ENCODE peak calls at places on chromosome 21, in seven cellular contexts. Z is neuronal stem cell, F is trophoblast cell, V is mesenchymal stem cell, O is IMR-90, L is H1, S is mesendoderm. M is an unnamed sample.

GRCh38 chr21:15801352-15801863 is 71.6 kb downstream of the USP25 start:
- DNase-seq in Z (no peak), F (no peak), V (no peak), O (no peak), L (no peak), S (no peak), M (no peak)

GRCh38 chr21:36698160-36699025 is 522 bp upstream of the SIM2 start:
- DNase-seq in Z (peak), F (no peak), V (no peak), O (peak), L (no peak), S (peak), M (peak)

GRCh38 chr21:42609806-42610205 is 43.6 kb upstream of the PDE9A start:
- DNase-seq in Z (no peak), F (no peak), V (no peak), O (no peak), L (no peak), S (no peak), M (no peak)

GRCh38 chr21:32818411-32818810 is 46.9 kb upstream of the PAXBP1 start:
- DNase-seq in Z (no peak), F (no peak), V (no peak), O (no peak), L (no peak), S (no peak), M (no peak)

GRCh38 chr21:42187976-42188653 is 30.8 kb upstream of the ABCG1 start:
- DNase-seq in Z (no peak), F (no peak), V (no peak), O (no peak), L (no peak), S (no peak), M (no peak)

GRCh38 chr21:43690346-43690745 is 28.6 kb upstream of the PDXK start:
- DNase-seq in Z (no peak), F (no peak), V (no peak), O (no peak), L (no peak), S (no peak), M (no peak)

GRCh38 chr21:37145635-37146111 is 72.6 kb downstream of the TTC3 start:
- DNase-seq in Z (no peak), F (no peak), V (no peak), O (peak), L (no peak), S (peak), M (no peak)

GRCh38 chr21:41761211-41762181 is 5.4 kb downstream of the RIPK4 start:
- DNase-seq in Z (no peak), F (peak), V (no peak), O (no peak), L (no peak), S (no peak), M (no peak)

GRCh38 chr21:41779659-41780058 is 12.8 kb upstream of the RIPK4 start:
- DNase-seq in Z (no peak), F (no peak), V (no peak), O (no peak), L (no peak), S (no peak), M (no peak)

GRCh38 chr21:45638707-45639106 is 4.8 kb upstream of the PCBP3 start:
- DNase-seq in Z (no peak), F (no peak), V (no peak), O (no peak), L (no peak), S (no peak), M (no peak)

GRCh38 chr21:45639206-45640000 is 4.1 kb upstream of the PCBP3 start:
- DNase-seq in Z (no peak), F (no peak), V (peak), O (no peak), L (no peak), S (no peak), M (no peak)

GRCh38 chr21:45636459-45636858 is 7.1 kb upstream of the PCBP3 start:
- DNase-seq in Z (no peak), F (no peak), V (no peak), O (no peak), L (no peak), S (no peak), M (no peak)

GRCh38 chr21:45636921-45637646 is 6.4 kb upstream of the PCBP3 start:
- DNase-seq in Z (no peak), F (no peak), V (no peak), O (no peak), L (no peak), S (no peak), M (no peak)

GRCh38 chr21:45637883-45638282 is 5.6 kb upstream of the PCBP3 start:
- DNase-seq in Z (no peak), F (no peak), V (no peak), O (no peak), L (no peak), S (no peak), M (no peak)
- H4K8ac ChIP-seq in Z (no peak), F (no peak), V (no peak), O (no peak), L (no peak), S (no peak), M (no peak)

DNA sequence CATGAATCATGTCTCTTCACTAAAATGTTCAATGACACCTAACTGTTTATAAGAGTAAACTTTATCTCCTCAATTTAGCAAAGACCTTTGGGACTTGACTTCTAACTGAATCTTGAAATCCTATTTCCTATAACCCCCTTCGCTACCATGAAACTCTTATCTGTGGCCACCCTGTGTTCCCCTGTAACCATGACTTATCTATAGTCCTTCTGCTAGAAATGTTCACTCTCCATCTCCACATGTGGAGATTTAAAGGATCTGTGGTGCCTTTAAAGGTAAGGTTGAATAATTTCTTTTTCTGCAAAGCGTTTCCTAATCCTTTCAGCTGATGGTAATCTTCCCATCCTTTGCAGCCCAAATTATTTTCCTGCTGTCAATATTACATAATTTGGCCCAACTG is 436.3 kb upstream of the RUNX1 start:
- DNase-seq in Z (no peak), F (no peak), V (no peak), O (no peak), L (no peak), S (no peak), M (no peak)
- H4K8ac ChIP-seq in Z (no peak), F (no peak), V (no peak), O (no peak), L (no peak), S (no peak), M (no peak)

GRCh38 chr21:25811186-25811585 is 76.4 kb downstream of the GABPA start:
- DNase-seq in Z (no peak), F (no peak), V (no peak), O (no peak), L (no peak), S (no peak), M (no peak)

GRCh38 chr21:25801217-25802015 is 66.6 kb downstream of the GABPA start:
- DNase-seq in Z (peak), F (peak), V (peak), O (peak), L (peak), S (peak), M (peak)

GRCh38 chr21:25809013-25809412 is 74.2 kb downstream of the GABPA start:
- DNase-seq in Z (no peak), F (no peak), V (no peak), O (peak), L (no peak), S (no peak), M (no peak)

DNA sequence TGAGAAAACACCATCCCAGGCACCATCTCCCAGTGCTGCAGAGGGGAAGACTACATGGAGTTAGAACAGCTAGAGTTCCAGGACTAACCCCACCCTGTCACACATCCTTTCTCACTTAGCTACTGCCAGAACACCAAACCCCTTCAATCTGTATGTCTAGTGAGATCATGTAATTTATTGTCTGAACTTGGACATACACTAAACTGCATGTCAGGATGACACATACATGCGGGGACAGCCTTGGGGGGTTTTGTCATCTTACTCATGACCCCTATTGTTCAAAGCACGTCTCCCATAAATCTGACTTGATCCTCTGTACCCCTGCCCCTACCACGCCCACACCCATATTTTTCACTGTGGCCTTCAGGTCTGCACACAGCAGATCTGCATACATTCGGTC is 71.3 kb downstream of the GABPA start:
- DNase-seq in Z (no peak), F (no peak), V (no peak), O (no peak), L (no peak), S (no peak), M (no peak)
- H4K8ac ChIP-seq in Z (no peak), F (no peak), V (no peak), O (no peak), L (no peak), S (no peak), M (no peak)

DNA sequence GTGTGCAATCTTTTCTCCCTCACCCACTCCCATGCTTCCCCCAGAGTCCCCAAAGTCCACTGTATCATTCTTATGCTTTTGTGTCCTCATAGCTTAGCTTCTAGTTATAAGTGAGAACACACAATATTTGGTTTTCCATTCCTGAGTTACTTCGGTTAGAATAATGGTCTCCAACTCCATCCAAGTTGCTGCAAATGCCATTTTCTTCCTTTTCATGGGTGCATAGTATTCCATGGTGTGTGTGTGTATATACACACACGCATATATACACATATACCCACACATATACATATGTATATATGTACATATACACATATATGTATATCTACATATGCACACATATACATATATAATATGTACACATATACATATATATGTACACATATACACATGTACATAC is 69.3 kb downstream of the ERG start:
- DNase-seq in Z (no peak), F (no peak), V (no peak), O (no peak), L (no peak), S (no peak), M (no peak)
- H4K8ac ChIP-seq in Z (no peak), F (no peak), V (no peak), O (no peak), L (no peak), S (no peak), M (no peak)

GRCh38 chr21:24850121-24850520 is 757.2 kb downstream of the MRPL39 start:
- DNase-seq in Z (no peak), F (no peak), V (no peak), O (no peak), L (no peak), S (no peak), M (no peak)

GRCh38 chr21:24840287-24840686 is 767.0 kb downstream of the MRPL39 start:
- DNase-seq in Z (no peak), F (no peak), V (no peak), O (no peak), L (peak), S (no peak), M (peak)

GRCh38 chr21:24844672-24845071 is 762.6 kb downstream of the MRPL39 start:
- DNase-seq in Z (no peak), F (no peak), V (no peak), O (peak), L (no peak), S (no peak), M (no peak)
- H4K8ac ChIP-seq in Z (no peak), F (no peak), V (no peak), O (no peak), L (no peak), S (no peak), M (no peak)

DNA sequence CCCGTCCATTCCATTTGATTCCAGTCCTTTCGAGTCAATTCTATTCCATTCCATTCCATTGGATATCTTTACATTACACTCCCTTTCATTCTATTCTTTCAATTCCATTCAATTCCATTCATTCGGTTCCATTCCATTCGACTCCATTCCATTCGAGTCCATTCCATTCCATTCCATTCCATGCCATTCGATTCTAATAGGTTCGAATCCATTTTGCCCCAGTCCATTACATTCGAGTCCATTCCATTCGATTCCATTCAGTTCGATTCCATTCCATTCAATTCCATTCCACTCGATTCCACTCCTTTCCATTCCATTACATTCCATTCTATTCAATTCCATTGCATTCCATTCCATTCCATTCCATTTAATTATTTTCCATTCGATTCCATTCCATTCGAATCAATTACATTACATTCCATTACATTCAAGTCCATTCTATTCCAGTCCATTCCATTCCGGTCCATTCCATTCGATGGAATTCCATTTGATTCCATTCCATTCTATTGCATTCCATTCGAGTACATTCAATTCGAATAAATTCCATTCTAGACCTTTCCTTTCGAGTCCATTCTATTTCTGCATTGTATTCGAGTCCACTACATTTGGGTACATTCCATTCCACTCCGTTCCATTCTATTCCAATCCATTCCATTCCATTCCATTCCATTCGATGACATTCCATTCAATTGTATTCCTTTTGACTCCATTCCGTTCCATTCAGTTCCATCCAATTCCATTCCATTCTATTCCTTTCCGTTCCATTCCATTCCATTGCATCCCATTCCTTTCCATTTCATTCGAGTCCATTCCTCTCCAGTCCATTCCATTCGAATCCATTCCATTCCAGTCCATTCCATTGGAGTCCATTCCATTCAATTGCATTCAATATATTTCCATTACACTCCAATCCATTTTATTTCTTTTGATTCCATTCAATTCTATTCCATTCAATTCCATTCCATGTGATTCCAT is 2604.8 kb upstream of the TPTE start:
- DNase-seq in Z (no peak), F (no peak), V (no peak), O (no peak), L (no peak), S (no peak), M (no peak)
- H4K8ac ChIP-seq in Z (no peak), F (no peak), V (no peak), O (no peak), L (no peak), S (no peak), M (no peak)